ENCODE peak calls at places on chromosome 3, in ten cellular contexts. X is epithelial cell of esophagus, B is bronchial epithelial cell, U is anterior cingulate cortex, W is KG1, D is Daoy, C is AG08396, H is kidney glomerular epithelial cell, S is NCI-H2081, A is brain microvascular endothelial cell. M is an unnamed sample.

GRCh38 chr3:112304611-112305010 is 10.6 kb upstream of the SLC9C1 start:
- DNase-seq in X (no peak), B (no peak), U (no peak), W (no peak), D (no peak), C (no peak), H (no peak), S (no peak), A (no peak), M (no peak)

GRCh38 chr3:95705786-95706418 is 1108.5 kb upstream of the EPHA6 start:
- DNase-seq in X (no peak), B (no peak), U (no peak), W (peak; percentile 60), D (no peak), C (no peak), H (no peak), S (no peak), A (no peak), M (no peak)

GRCh38 chr3:52356126-52356525 is 40.0 kb downstream of the DNAH1 start:
- DNase-seq in X (no peak), B (no peak), U (no peak), W (no peak), D (no peak), C (no peak), H (no peak), S (no peak), A (no peak), M (no peak)

GRCh38 chr3:197329382-197329781 is 31.0 kb upstream of the DLG1 start:
- DNase-seq in X (no peak), B (no peak), U (no peak), W (no peak), D (no peak), C (no peak), H (no peak), S (no peak), A (no peak), M (peak; percentile 70)

GRCh38 chr3:177537612-177538011 is 340.3 kb upstream of the TBL1XR1 start:
- DNase-seq in X (no peak), B (no peak), U (no peak), W (no peak), D (no peak), C (no peak), H (no peak), S (no peak), A (no peak), M (no peak)

GRCh38 chr3:64405211-64405818 is 180.0 kb upstream of the PRICKLE2 start:
- DNase-seq in X (no peak), B (no peak), U (no peak), W (no peak), D (no peak), C (no peak), H (no peak), S (no peak), A (no peak), M (no peak)

GRCh38 chr3:195895078-195895899 is 13.1 kb downstream of the TNK2 start:
- DNase-seq in X (peak; percentile 40), B (no peak), U (peak; percentile 39), W (no peak), D (peak; percentile 78), C (peak; percentile 74), H (no peak), S (peak; percentile 57), A (no peak), M (peak; percentile 24)

GRCh38 chr3:115825046-115825445 is 201.7 kb downstream of the GAP43 start:
- DNase-seq in X (peak; percentile 46), B (peak; percentile 59), U (no peak), W (no peak), D (no peak), C (no peak), H (peak; percentile 8), S (no peak), A (peak; percentile 57), M (no peak)

GRCh38 chr3:127820221-127820870 is 2.0 kb downstream of the MGLL start:
- DNase-seq in X (peak; percentile 65), B (peak; percentile 78), U (no peak), W (no peak), D (no peak), C (peak; percentile 62), H (peak; percentile 90), S (peak; percentile 15), A (no peak), M (no peak)

GRCh38 chr3:183937601-183938286 is 53.1 kb upstream of the PARL start:
- DNase-seq in X (peak; percentile 68), B (no peak), U (no peak), W (no peak), D (no peak), C (no peak), H (no peak), S (no peak), A (no peak), M (no peak)

GRCh38 chr3:129121016-129121791 is 400 bp downstream of the RAB43 start:
- DNase-seq in X (no peak), B (no peak), U (no peak), W (no peak), D (peak; percentile 23), C (no peak), H (peak; percentile 66), S (no peak), A (no peak), M (no peak)

GRCh38 chr3:133574260-133574881 is 885 bp downstream of the CDV3 start:
- DNase-seq in X (peak; percentile 60), B (peak; percentile 59), U (no peak), W (no peak), D (peak; percentile 74), C (peak; percentile 64), H (no peak), S (no peak), A (peak; percentile 57), M (no peak)

GRCh38 chr3:37174532-37175126 is at the start of gene LRRFIP2:
- DNase-seq in X (peak; percentile 83), B (peak; percentile 92), U (no peak), W (no peak), D (peak; percentile 48), C (peak; percentile 50), H (peak; percentile 72), S (no peak), A (peak; percentile 82), M (no peak)

M was measured in hippocampal formation.